ENCODE peak calls at places on chromosomes 5 and 9, in nine cellular contexts. One of them, this sample, is unnamed.

GRCh38 chr5:169591636-169592035 is 8.1 kb downstream of the SPDL1 start:
- DNase-seq in activated T-cell treated with anti-CD3 and anti-CD28 coated beads for 1 hour: no peak
- DNase-seq in HFF-Myc: no peak
- DNase-seq in RPMI8226: no peak
- DNase-seq in NCI-H1694 treated with DMSO at 0.1 percent for 48 hours: no peak
- DNase-seq in right lobe of liver: no peak
- DNase-seq in HEK293T: no peak
- DNase-seq in C1 segment of cervical spinal cord: no peak
- DNase-seq in iris pigment epithelial cell: peak
- DNase-seq in this sample: no peak

GRCh38 chr5:173236531-173237501 is 1.8 kb upstream of the NKX2-5 start:
- DNase-seq in activated T-cell treated with anti-CD3 and anti-CD28 coated beads for 1 hour: no peak
- DNase-seq in HFF-Myc: no peak
- DNase-seq in RPMI8226: no peak
- DNase-seq in NCI-H1694 treated with DMSO at 0.1 percent for 48 hours: no peak
- DNase-seq in right lobe of liver: no peak
- DNase-seq in HEK293T: no peak
- DNase-seq in C1 segment of cervical spinal cord: no peak
- DNase-seq in iris pigment epithelial cell: no peak
- DNase-seq in this sample: no peak

GRCh38 chr9:104606202-104606601 is 775 bp upstream of the OR13C2 start:
- DNase-seq in activated T-cell treated with anti-CD3 and anti-CD28 coated beads for 1 hour: no peak
- DNase-seq in HFF-Myc: no peak
- DNase-seq in RPMI8226: no peak
- DNase-seq in NCI-H1694 treated with DMSO at 0.1 percent for 48 hours: no peak
- DNase-seq in right lobe of liver: no peak
- DNase-seq in HEK293T: no peak
- DNase-seq in C1 segment of cervical spinal cord: no peak
- DNase-seq in iris pigment epithelial cell: peak
- DNase-seq in this sample: no peak

GRCh38 chr5:1424716-1425115 is 20.5 kb downstream of the SLC6A3 start:
- DNase-seq in activated T-cell treated with anti-CD3 and anti-CD28 coated beads for 1 hour: no peak
- DNase-seq in HFF-Myc: no peak
- DNase-seq in RPMI8226: no peak
- DNase-seq in NCI-H1694 treated with DMSO at 0.1 percent for 48 hours: no peak
- DNase-seq in right lobe of liver: no peak
- DNase-seq in HEK293T: no peak
- DNase-seq in C1 segment of cervical spinal cord: no peak
- DNase-seq in iris pigment epithelial cell: no peak
- DNase-seq in this sample: no peak

GRCh38 chr9:137316012-137316981 is 14.2 kb upstream of the NRARP start:
- DNase-seq in activated T-cell treated with anti-CD3 and anti-CD28 coated beads for 1 hour: no peak
- DNase-seq in HFF-Myc: no peak
- DNase-seq in RPMI8226: peak
- DNase-seq in NCI-H1694 treated with DMSO at 0.1 percent for 48 hours: no peak
- DNase-seq in right lobe of liver: no peak
- DNase-seq in HEK293T: no peak
- DNase-seq in C1 segment of cervical spinal cord: no peak
- DNase-seq in iris pigment epithelial cell: no peak
- DNase-seq in this sample: no peak

GRCh38 chr5:45578270-45578669 is 117.9 kb downstream of the HCN1 start:
- DNase-seq in activated T-cell treated with anti-CD3 and anti-CD28 coated beads for 1 hour: no peak
- DNase-seq in HFF-Myc: no peak
- DNase-seq in RPMI8226: no peak
- DNase-seq in NCI-H1694 treated with DMSO at 0.1 percent for 48 hours: no peak
- DNase-seq in right lobe of liver: no peak
- DNase-seq in HEK293T: no peak
- DNase-seq in C1 segment of cervical spinal cord: no peak
- DNase-seq in iris pigment epithelial cell: peak
- DNase-seq in this sample: no peak

GRCh38 chr9:16175461-16175860 is 622.6 kb downstream of the CCDC171 start:
- DNase-seq in activated T-cell treated with anti-CD3 and anti-CD28 coated beads for 1 hour: no peak
- DNase-seq in HFF-Myc: no peak
- DNase-seq in RPMI8226: no peak
- DNase-seq in NCI-H1694 treated with DMSO at 0.1 percent for 48 hours: no peak
- DNase-seq in right lobe of liver: no peak
- DNase-seq in HEK293T: no peak
- DNase-seq in C1 segment of cervical spinal cord: no peak
- DNase-seq in iris pigment epithelial cell: no peak
- DNase-seq in this sample: no peak

GRCh38 chr5:10632110-10632903 is 68.4 kb downstream of the ANKRD33B start:
- DNase-seq in activated T-cell treated with anti-CD3 and anti-CD28 coated beads for 1 hour: no peak
- DNase-seq in HFF-Myc: no peak
- DNase-seq in RPMI8226: no peak
- DNase-seq in NCI-H1694 treated with DMSO at 0.1 percent for 48 hours: no peak
- DNase-seq in right lobe of liver: no peak
- DNase-seq in HEK293T: no peak
- DNase-seq in C1 segment of cervical spinal cord: no peak
- DNase-seq in iris pigment epithelial cell: peak
- DNase-seq in this sample: no peak

GRCh38 chr5:168174376-168174775 is 117.1 kb upstream of the WWC1 start:
- DNase-seq in activated T-cell treated with anti-CD3 and anti-CD28 coated beads for 1 hour: no peak
- DNase-seq in HFF-Myc: peak
- DNase-seq in RPMI8226: peak
- DNase-seq in NCI-H1694 treated with DMSO at 0.1 percent for 48 hours: no peak
- DNase-seq in right lobe of liver: no peak
- DNase-seq in HEK293T: no peak
- DNase-seq in C1 segment of cervical spinal cord: no peak
- DNase-seq in iris pigment epithelial cell: peak
- DNase-seq in this sample: no peak

GRCh38 chr9:91966503-91966902 is 16.5 kb upstream of the ROR2 start:
- DNase-seq in activated T-cell treated with anti-CD3 and anti-CD28 coated beads for 1 hour: no peak
- DNase-seq in HFF-Myc: no peak
- DNase-seq in RPMI8226: no peak
- DNase-seq in NCI-H1694 treated with DMSO at 0.1 percent for 48 hours: no peak
- DNase-seq in right lobe of liver: no peak
- DNase-seq in HEK293T: no peak
- DNase-seq in C1 segment of cervical spinal cord: no peak
- DNase-seq in iris pigment epithelial cell: peak
- DNase-seq in this sample: no peak

GRCh38 chr9:92378825-92379535 is 25.4 kb downstream of the OGN start:
- DNase-seq in activated T-cell treated with anti-CD3 and anti-CD28 coated beads for 1 hour: no peak
- DNase-seq in HFF-Myc: peak
- DNase-seq in RPMI8226: no peak
- DNase-seq in NCI-H1694 treated with DMSO at 0.1 percent for 48 hours: no peak
- DNase-seq in right lobe of liver: no peak
- DNase-seq in HEK293T: no peak
- DNase-seq in C1 segment of cervical spinal cord: no peak
- DNase-seq in iris pigment epithelial cell: no peak
- DNase-seq in this sample: no peak

GRCh38 chr9:34985311-34985899 is 4.1 kb upstream of the DNAJB5 start:
- DNase-seq in activated T-cell treated with anti-CD3 and anti-CD28 coated beads for 1 hour: peak
- DNase-seq in HFF-Myc: peak
- DNase-seq in RPMI8226: peak
- DNase-seq in NCI-H1694 treated with DMSO at 0.1 percent for 48 hours: peak
- DNase-seq in right lobe of liver: no peak
- DNase-seq in HEK293T: peak
- DNase-seq in C1 segment of cervical spinal cord: peak
- DNase-seq in iris pigment epithelial cell: peak
- DNase-seq in this sample: peak

GRCh38 chr5:146390469-146390868 is 51.8 kb downstream of the POU4F3 start:
- DNase-seq in activated T-cell treated with anti-CD3 and anti-CD28 coated beads for 1 hour: no peak
- DNase-seq in HFF-Myc: no peak
- DNase-seq in RPMI8226: no peak
- DNase-seq in NCI-H1694 treated with DMSO at 0.1 percent for 48 hours: no peak
- DNase-seq in right lobe of liver: no peak
- DNase-seq in HEK293T: no peak
- DNase-seq in C1 segment of cervical spinal cord: no peak
- DNase-seq in iris pigment epithelial cell: no peak
- DNase-seq in this sample: no peak

GRCh38 chr9:85420750-85421149 is 321.0 kb downstream of the AGTPBP1 start:
- DNase-seq in activated T-cell treated with anti-CD3 and anti-CD28 coated beads for 1 hour: no peak
- DNase-seq in HFF-Myc: no peak
- DNase-seq in RPMI8226: no peak
- DNase-seq in NCI-H1694 treated with DMSO at 0.1 percent for 48 hours: no peak
- DNase-seq in right lobe of liver: no peak
- DNase-seq in HEK293T: no peak
- DNase-seq in C1 segment of cervical spinal cord: no peak
- DNase-seq in iris pigment epithelial cell: no peak
- DNase-seq in this sample: no peak

GRCh38 chr5:92841604-92842155 is 739.3 kb downstream of the NR2F1-AS1 start:
- DNase-seq in activated T-cell treated with anti-CD3 and anti-CD28 coated beads for 1 hour: no peak
- DNase-seq in HFF-Myc: no peak
- DNase-seq in RPMI8226: no peak
- DNase-seq in NCI-H1694 treated with DMSO at 0.1 percent for 48 hours: no peak
- DNase-seq in right lobe of liver: no peak
- DNase-seq in HEK293T: no peak
- DNase-seq in C1 segment of cervical spinal cord: no peak
- DNase-seq in iris pigment epithelial cell: no peak
- DNase-seq in this sample: no peak

GRCh38 chr5:9894571-9895304 is 264.6 kb upstream of the TAS2R1 start:
- DNase-seq in activated T-cell treated with anti-CD3 and anti-CD28 coated beads for 1 hour: no peak
- DNase-seq in HFF-Myc: no peak
- DNase-seq in RPMI8226: no peak
- DNase-seq in NCI-H1694 treated with DMSO at 0.1 percent for 48 hours: no peak
- DNase-seq in right lobe of liver: no peak
- DNase-seq in HEK293T: no peak
- DNase-seq in C1 segment of cervical spinal cord: no peak
- DNase-seq in iris pigment epithelial cell: no peak
- DNase-seq in this sample: no peak

GRCh38 chr5:96228449-96228848 is 204.6 kb downstream of the PCSK1 start:
- DNase-seq in activated T-cell treated with anti-CD3 and anti-CD28 coated beads for 1 hour: no peak
- DNase-seq in HFF-Myc: no peak
- DNase-seq in RPMI8226: no peak
- DNase-seq in NCI-H1694 treated with DMSO at 0.1 percent for 48 hours: no peak
- DNase-seq in right lobe of liver: no peak
- DNase-seq in HEK293T: no peak
- DNase-seq in C1 segment of cervical spinal cord: no peak
- DNase-seq in iris pigment epithelial cell: peak
- DNase-seq in this sample: no peak

GRCh38 chr5:124746252-124746915 is at the start of gene ZNF608:
- DNase-seq in activated T-cell treated with anti-CD3 and anti-CD28 coated beads for 1 hour: no peak
- DNase-seq in HFF-Myc: no peak
- DNase-seq in RPMI8226: no peak
- DNase-seq in NCI-H1694 treated with DMSO at 0.1 percent for 48 hours: peak
- DNase-seq in right lobe of liver: no peak
- DNase-seq in HEK293T: no peak
- DNase-seq in C1 segment of cervical spinal cord: peak
- DNase-seq in iris pigment epithelial cell: peak
- DNase-seq in this sample: peak

GRCh38 chr5:74017786-74018211 is 391.8 kb downstream of the ARHGEF28 start:
- DNase-seq in activated T-cell treated with anti-CD3 and anti-CD28 coated beads for 1 hour: no peak
- DNase-seq in HFF-Myc: no peak
- DNase-seq in RPMI8226: no peak
- DNase-seq in NCI-H1694 treated with DMSO at 0.1 percent for 48 hours: no peak
- DNase-seq in right lobe of liver: no peak
- DNase-seq in HEK293T: peak
- DNase-seq in C1 segment of cervical spinal cord: no peak
- DNase-seq in iris pigment epithelial cell: peak
- DNase-seq in this sample: no peak